ENCODE peak calls at places on chromosome 15, in eight cellular contexts. One of them, this sample, is unnamed.

GRCh38 chr15:34802803-34803395 is 7.5 kb upstream of the ACTC1 start:
- DNase-seq in lower leg skin: no peak
- DNase-seq in left ventricle myocardium inferior: no peak
- DNase-seq in heart right ventricle: no peak
- DNase-seq in psoas muscle: no peak
- DNase-seq in CD4-positive, CD25-positive, alpha-beta regulatory T cell: no peak
- DNase-seq in cardiac muscle cell: no peak
- DNase-seq in A673: no peak
- DNase-seq in this sample: no peak

GRCh38 chr15:53658827-53659226 is 100.6 kb downstream of the WDR72 start:
- DNase-seq in lower leg skin: no peak
- DNase-seq in left ventricle myocardium inferior: no peak
- DNase-seq in heart right ventricle: no peak
- DNase-seq in psoas muscle: no peak
- DNase-seq in CD4-positive, CD25-positive, alpha-beta regulatory T cell: no peak
- DNase-seq in cardiac muscle cell: no peak
- DNase-seq in A673: no peak
- DNase-seq in this sample: no peak

GRCh38 chr15:37101634-37102314 is 1.4 kb upstream of the MEIS2 start:
- DNase-seq in lower leg skin: peak; percentile 95
- DNase-seq in left ventricle myocardium inferior: peak; percentile 85
- DNase-seq in heart right ventricle: peak; percentile 81
- DNase-seq in psoas muscle: peak; percentile 84
- DNase-seq in CD4-positive, CD25-positive, alpha-beta regulatory T cell: no peak
- DNase-seq in cardiac muscle cell: peak; percentile 92
- DNase-seq in A673: peak; percentile 68
- DNase-seq in this sample: peak; percentile 65

GRCh38 chr15:76994001-76994400 is 925 bp upstream of the PSTPIP1 start:
- DNase-seq in lower leg skin: no peak
- DNase-seq in left ventricle myocardium inferior: peak; percentile 51
- DNase-seq in heart right ventricle: no peak
- DNase-seq in psoas muscle: peak; percentile 55
- DNase-seq in CD4-positive, CD25-positive, alpha-beta regulatory T cell: peak; percentile 32
- DNase-seq in cardiac muscle cell: no peak
- DNase-seq in A673: no peak
- DNase-seq in this sample: peak; percentile 95

GRCh38 chr15:98933376-98933775 is 74.2 kb downstream of the PGPEP1L start:
- DNase-seq in lower leg skin: no peak
- DNase-seq in left ventricle myocardium inferior: no peak
- DNase-seq in heart right ventricle: no peak
- DNase-seq in psoas muscle: no peak
- DNase-seq in CD4-positive, CD25-positive, alpha-beta regulatory T cell: no peak
- DNase-seq in cardiac muscle cell: no peak
- DNase-seq in A673: no peak
- DNase-seq in this sample: no peak

GRCh38 chr15:53323197-53323596 is 436.3 kb downstream of the WDR72 start:
- DNase-seq in lower leg skin: no peak
- DNase-seq in left ventricle myocardium inferior: no peak
- DNase-seq in heart right ventricle: no peak
- DNase-seq in psoas muscle: no peak
- DNase-seq in CD4-positive, CD25-positive, alpha-beta regulatory T cell: no peak
- DNase-seq in cardiac muscle cell: no peak
- DNase-seq in A673: no peak
- DNase-seq in this sample: no peak

GRCh38 chr15:63600646-63601025 is 3.4 kb downstream of the FBXL22 start:
- DNase-seq in lower leg skin: peak; percentile 95
- DNase-seq in left ventricle myocardium inferior: peak; percentile 88
- DNase-seq in heart right ventricle: peak; percentile 85
- DNase-seq in psoas muscle: peak; percentile 94
- DNase-seq in CD4-positive, CD25-positive, alpha-beta regulatory T cell: peak; percentile 92
- DNase-seq in cardiac muscle cell: peak; percentile 97
- DNase-seq in A673: peak; percentile 96
- DNase-seq in this sample: peak; percentile 92

GRCh38 chr15:78767331-78767951 is 43.8 kb downstream of the ADAMTS7 start:
- DNase-seq in lower leg skin: peak; percentile 70
- DNase-seq in left ventricle myocardium inferior: no peak
- DNase-seq in heart right ventricle: no peak
- DNase-seq in psoas muscle: peak; percentile 9
- DNase-seq in CD4-positive, CD25-positive, alpha-beta regulatory T cell: no peak
- DNase-seq in cardiac muscle cell: no peak
- DNase-seq in A673: no peak
- DNase-seq in this sample: peak; percentile 24

GRCh38 chr15:35061171-35062163 is 23.6 kb downstream of the NANOGP8 start:
- DNase-seq in lower leg skin: no peak
- DNase-seq in left ventricle myocardium inferior: no peak
- DNase-seq in heart right ventricle: no peak
- DNase-seq in psoas muscle: no peak
- DNase-seq in CD4-positive, CD25-positive, alpha-beta regulatory T cell: no peak
- DNase-seq in cardiac muscle cell: no peak
- DNase-seq in A673: peak; percentile 64
- DNase-seq in this sample: no peak

GRCh38 chr15:60605879-60606304 is 127.0 kb upstream of the ICE2 start:
- DNase-seq in lower leg skin: no peak
- DNase-seq in left ventricle myocardium inferior: peak; percentile 27
- DNase-seq in heart right ventricle: peak; percentile 62
- DNase-seq in psoas muscle: no peak
- DNase-seq in CD4-positive, CD25-positive, alpha-beta regulatory T cell: no peak
- DNase-seq in cardiac muscle cell: peak; percentile 82
- DNase-seq in A673: no peak
- DNase-seq in this sample: no peak

GRCh38 chr15:50260969-50261496 is 4.5 kb downstream of the HDC start:
- DNase-seq in lower leg skin: no peak
- DNase-seq in left ventricle myocardium inferior: no peak
- DNase-seq in heart right ventricle: no peak
- DNase-seq in psoas muscle: no peak
- DNase-seq in CD4-positive, CD25-positive, alpha-beta regulatory T cell: no peak
- DNase-seq in cardiac muscle cell: no peak
- DNase-seq in A673: no peak
- DNase-seq in this sample: no peak

GRCh38 chr15:68433551-68433950 is 1.6 kb upstream of the ITGA11 start:
- DNase-seq in lower leg skin: peak; percentile 54
- DNase-seq in left ventricle myocardium inferior: no peak
- DNase-seq in heart right ventricle: no peak
- DNase-seq in psoas muscle: no peak
- DNase-seq in CD4-positive, CD25-positive, alpha-beta regulatory T cell: no peak
- DNase-seq in cardiac muscle cell: no peak
- DNase-seq in A673: no peak
- DNase-seq in this sample: no peak

GRCh38 chr15:63256433-63256884 is 20.9 kb upstream of the APH1B start:
- DNase-seq in lower leg skin: no peak
- DNase-seq in left ventricle myocardium inferior: no peak
- DNase-seq in heart right ventricle: no peak
- DNase-seq in psoas muscle: no peak
- DNase-seq in CD4-positive, CD25-positive, alpha-beta regulatory T cell: no peak
- DNase-seq in cardiac muscle cell: peak; percentile 80
- DNase-seq in A673: peak; percentile 90
- DNase-seq in this sample: no peak

GRCh38 chr15:91780387-91780786 is 73.1 kb upstream of the SLCO3A1 start:
- DNase-seq in lower leg skin: no peak
- DNase-seq in left ventricle myocardium inferior: no peak
- DNase-seq in heart right ventricle: no peak
- DNase-seq in psoas muscle: no peak
- DNase-seq in CD4-positive, CD25-positive, alpha-beta regulatory T cell: no peak
- DNase-seq in cardiac muscle cell: no peak
- DNase-seq in A673: no peak
- DNase-seq in this sample: no peak

GRCh38 chr15:77808077-77808476 is 175.4 kb upstream of the LINGO1 start:
- DNase-seq in lower leg skin: no peak
- DNase-seq in left ventricle myocardium inferior: no peak
- DNase-seq in heart right ventricle: no peak
- DNase-seq in psoas muscle: no peak
- DNase-seq in CD4-positive, CD25-positive, alpha-beta regulatory T cell: no peak
- DNase-seq in cardiac muscle cell: no peak
- DNase-seq in A673: no peak
- DNase-seq in this sample: no peak

GRCh38 chr15:32843211-32843907 is 125.6 kb downstream of the GREM1 start:
- DNase-seq in lower leg skin: no peak
- DNase-seq in left ventricle myocardium inferior: no peak
- DNase-seq in heart right ventricle: no peak
- DNase-seq in psoas muscle: no peak
- DNase-seq in CD4-positive, CD25-positive, alpha-beta regulatory T cell: no peak
- DNase-seq in cardiac muscle cell: no peak
- DNase-seq in A673: peak; percentile 84
- DNase-seq in this sample: no peak

GRCh38 chr15:55401786-55402246 is 6.3 kb downstream of the CCPG1 start:
- DNase-seq in lower leg skin: no peak
- DNase-seq in left ventricle myocardium inferior: no peak
- DNase-seq in heart right ventricle: no peak
- DNase-seq in psoas muscle: no peak
- DNase-seq in CD4-positive, CD25-positive, alpha-beta regulatory T cell: no peak
- DNase-seq in cardiac muscle cell: no peak
- DNase-seq in A673: no peak
- DNase-seq in this sample: no peak

GRCh38 chr15:62334581-62334980 is 169.5 kb upstream of the C2CD4B start:
- DNase-seq in lower leg skin: no peak
- DNase-seq in left ventricle myocardium inferior: no peak
- DNase-seq in heart right ventricle: no peak
- DNase-seq in psoas muscle: no peak
- DNase-seq in CD4-positive, CD25-positive, alpha-beta regulatory T cell: no peak
- DNase-seq in cardiac muscle cell: no peak
- DNase-seq in A673: no peak
- DNase-seq in this sample: no peak

GRCh38 chr15:59298255-59298856 is 74.3 kb downstream of the MYO1E start:
- DNase-seq in lower leg skin: peak; percentile 7
- DNase-seq in left ventricle myocardium inferior: no peak
- DNase-seq in heart right ventricle: no peak
- DNase-seq in psoas muscle: no peak
- DNase-seq in CD4-positive, CD25-positive, alpha-beta regulatory T cell: no peak
- DNase-seq in cardiac muscle cell: no peak
- DNase-seq in A673: no peak
- DNase-seq in this sample: no peak

DNA sequence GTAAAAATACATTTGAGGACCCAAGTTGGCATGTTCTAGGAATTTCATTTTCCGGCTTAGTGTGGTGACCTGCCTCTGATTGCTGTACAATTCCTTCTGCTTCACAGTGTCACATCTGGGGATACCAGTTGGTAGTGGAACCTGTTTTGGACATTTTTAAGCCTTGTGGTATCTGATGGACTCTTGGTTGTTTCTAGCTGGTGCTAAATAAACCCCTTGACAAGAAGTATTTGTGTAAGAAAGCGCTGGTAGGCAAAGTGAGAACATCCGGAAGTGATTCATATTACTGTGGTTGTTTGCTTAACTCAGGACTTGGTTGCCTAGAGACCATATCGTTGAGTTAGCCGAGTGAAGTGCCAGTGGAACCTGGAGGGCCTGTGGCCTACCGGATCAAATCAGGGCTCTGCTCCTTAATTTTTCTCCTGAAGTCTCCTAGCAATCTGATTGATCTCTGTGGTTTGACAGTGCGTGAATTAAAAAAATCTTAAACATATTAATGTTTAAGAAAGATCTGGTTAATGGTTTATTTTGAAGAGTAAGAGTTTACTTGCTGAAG is 12.8 kb downstream of the IQGAP1 start:
- DNase-seq in lower leg skin: no peak
- DNase-seq in left ventricle myocardium inferior: peak; percentile 53
- DNase-seq in heart right ventricle: peak; percentile 85
- DNase-seq in psoas muscle: peak; percentile 55
- DNase-seq in CD4-positive, CD25-positive, alpha-beta regulatory T cell: peak; percentile 87
- DNase-seq in cardiac muscle cell: peak; percentile 97
- DNase-seq in A673: peak; percentile 94
- DNase-seq in this sample: no peak
- H3K4me3 ChIP-seq in lower leg skin: no peak overlapping the region
- H3K4me3 ChIP-seq in left ventricle myocardium inferior: peak overlapping the region; percentile 46
- H3K4me3 ChIP-seq in heart right ventricle: no peak overlapping the region
- H3K4me3 ChIP-seq in psoas muscle: peak overlapping the region; percentile 38
- H3K4me3 ChIP-seq in CD4-positive, CD25-positive, alpha-beta regulatory T cell: peak overlapping the region; percentile 72
- H3K4me3 ChIP-seq in cardiac muscle cell: peak overlapping the region; percentile 12
- H3K4me3 ChIP-seq in A673: no peak overlapping the region
- H3K4me3 ChIP-seq in this sample: no peak overlapping the region

DNA sequence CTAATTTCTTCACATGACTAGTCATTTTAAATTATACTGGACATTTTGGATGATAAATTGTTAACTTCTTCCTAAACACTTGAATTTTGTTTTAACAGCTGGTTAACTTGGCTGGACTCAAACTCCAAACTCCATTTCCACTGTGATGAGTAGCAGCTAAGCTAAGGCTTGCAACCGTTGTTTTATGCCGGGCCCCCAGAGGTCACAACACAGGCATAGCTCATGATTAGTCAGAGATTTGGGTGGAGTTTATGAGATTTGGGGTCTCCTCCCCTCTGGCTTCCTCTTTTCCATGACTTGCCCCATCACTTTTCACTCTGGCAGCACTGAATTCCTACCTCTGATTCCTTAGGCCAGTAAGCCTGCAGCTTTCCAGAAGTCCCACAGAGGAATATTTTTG is 12.8 kb downstream of the THAP10 start:
- DNase-seq in lower leg skin: no peak
- DNase-seq in left ventricle myocardium inferior: no peak
- DNase-seq in heart right ventricle: no peak
- DNase-seq in psoas muscle: no peak
- DNase-seq in CD4-positive, CD25-positive, alpha-beta regulatory T cell: no peak
- DNase-seq in cardiac muscle cell: peak; percentile 44
- DNase-seq in A673: no peak
- DNase-seq in this sample: no peak
- H3K4me3 ChIP-seq in lower leg skin: no peak overlapping the region
- H3K4me3 ChIP-seq in left ventricle myocardium inferior: no peak overlapping the region
- H3K4me3 ChIP-seq in heart right ventricle: no peak overlapping the region
- H3K4me3 ChIP-seq in psoas muscle: no peak overlapping the region
- H3K4me3 ChIP-seq in CD4-positive, CD25-positive, alpha-beta regulatory T cell: no peak overlapping the region
- H3K4me3 ChIP-seq in cardiac muscle cell: no peak overlapping the region
- H3K4me3 ChIP-seq in A673: no peak overlapping the region
- H3K4me3 ChIP-seq in this sample: no peak overlapping the region

GRCh38 chr15:39430389-39430788 is 150.5 kb upstream of the THBS1 start:
- DNase-seq in lower leg skin: no peak
- DNase-seq in left ventricle myocardium inferior: no peak
- DNase-seq in heart right ventricle: no peak
- DNase-seq in psoas muscle: no peak
- DNase-seq in CD4-positive, CD25-positive, alpha-beta regulatory T cell: no peak
- DNase-seq in cardiac muscle cell: no peak
- DNase-seq in A673: no peak
- DNase-seq in this sample: no peak
- H3K4me3 ChIP-seq in lower leg skin: no peak overlapping the region
- H3K4me3 ChIP-seq in left ventricle myocardium inferior: no peak overlapping the region
- H3K4me3 ChIP-seq in heart right ventricle: no peak overlapping the region
- H3K4me3 ChIP-seq in psoas muscle: no peak overlapping the region
- H3K4me3 ChIP-seq in CD4-positive, CD25-positive, alpha-beta regulatory T cell: no peak overlapping the region
- H3K4me3 ChIP-seq in cardiac muscle cell: no peak overlapping the region
- H3K4me3 ChIP-seq in A673: no peak overlapping the region
- H3K4me3 ChIP-seq in this sample: no peak overlapping the region

DNA sequence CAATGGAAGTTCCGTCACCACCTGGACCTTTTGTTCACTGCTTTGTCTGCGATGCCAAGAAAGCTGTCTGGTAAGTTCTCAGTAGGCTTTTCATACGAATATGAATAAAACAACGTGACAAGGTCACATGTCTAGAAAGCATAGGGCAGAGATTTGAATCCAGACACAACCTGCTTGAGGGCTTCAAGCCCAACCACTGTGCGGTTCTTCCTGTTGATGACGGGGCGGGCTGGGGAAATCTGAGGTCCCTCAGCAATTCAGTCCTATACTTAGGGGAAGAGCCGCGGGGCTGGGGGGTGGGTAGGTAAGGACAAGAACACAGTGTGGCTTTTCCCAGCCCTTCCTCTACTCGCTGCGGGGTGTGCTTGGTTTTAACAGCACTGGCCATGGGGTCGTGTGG is 32.4 kb upstream of the SMAD3 start:
- DNase-seq in lower leg skin: no peak
- DNase-seq in left ventricle myocardium inferior: no peak
- DNase-seq in heart right ventricle: no peak
- DNase-seq in psoas muscle: no peak
- DNase-seq in CD4-positive, CD25-positive, alpha-beta regulatory T cell: peak; percentile 26
- DNase-seq in cardiac muscle cell: no peak
- DNase-seq in A673: no peak
- DNase-seq in this sample: no peak
- H3K4me3 ChIP-seq in lower leg skin: no peak overlapping the region
- H3K4me3 ChIP-seq in left ventricle myocardium inferior: peak overlapping the region; percentile 59
- H3K4me3 ChIP-seq in heart right ventricle: peak overlapping the region; percentile 35
- H3K4me3 ChIP-seq in psoas muscle: peak overlapping the region; percentile 56
- H3K4me3 ChIP-seq in CD4-positive, CD25-positive, alpha-beta regulatory T cell: peak overlapping the region; percentile 19
- H3K4me3 ChIP-seq in cardiac muscle cell: no peak overlapping the region
- H3K4me3 ChIP-seq in A673: no peak overlapping the region
- H3K4me3 ChIP-seq in this sample: peak overlapping the region; percentile 14